ENCODE peak calls at places on chromosome 15, in seven cellular contexts. L is transverse colon; J is substantia nigra; B is lung; M is psoas muscle; S is neural progenitor cell; E is CD4-positive, alpha-beta T cell. O is an unnamed sample.

GRCh38 chr15:25690673-25691543 is 172.2 kb downstream of the ATP10A start:
- DNase-seq in B (no peak), L (no peak), S (no peak), E (no peak), J (no peak), M (no peak), O (no peak)

GRCh38 chr15:67807141-67807540 is 18.2 kb upstream of the SKOR1 start:
- DNase-seq in S (no peak), M (no peak), J (no peak), L (no peak), B (no peak), E (no peak), O (no peak)

GRCh38 chr15:96274698-96275097 is 55.8 kb upstream of the NR2F2 start:
- DNase-seq in M (no peak), L (no peak), B (no peak), E (no peak), S (no peak), J (no peak), O (no peak)

GRCh38 chr15:47542312-47543094 is 174.8 kb upstream of the SEMA6D start:
- DNase-seq in E (no peak), J (no peak), L (no peak), M (no peak), B (no peak), S (no peak), O (no peak)

GRCh38 chr15:97026781-97027180 is 696.3 kb downstream of the NR2F2 start:
- DNase-seq in J (no peak), E (no peak), S (no peak), M (no peak), L (no peak), B (no peak), O (peak)

GRCh38 chr15:69997701-69998273 is 99.9 kb downstream of the TLE3 start:
- DNase-seq in S (no peak), J (peak), M (peak), L (peak), B (peak), E (no peak), O (no peak)

GRCh38 chr15:81516012-81516411 is 142.0 kb upstream of the TMC3 start:
- DNase-seq in J (no peak), B (no peak), E (no peak), S (no peak), L (no peak), M (no peak), O (no peak)

GRCh38 chr15:89863918-89864317 is 29.9 kb downstream of the AP3S2 start:
- DNase-seq in L (no peak), S (no peak), J (no peak), M (no peak), B (no peak), E (no peak), O (no peak)

DNA sequence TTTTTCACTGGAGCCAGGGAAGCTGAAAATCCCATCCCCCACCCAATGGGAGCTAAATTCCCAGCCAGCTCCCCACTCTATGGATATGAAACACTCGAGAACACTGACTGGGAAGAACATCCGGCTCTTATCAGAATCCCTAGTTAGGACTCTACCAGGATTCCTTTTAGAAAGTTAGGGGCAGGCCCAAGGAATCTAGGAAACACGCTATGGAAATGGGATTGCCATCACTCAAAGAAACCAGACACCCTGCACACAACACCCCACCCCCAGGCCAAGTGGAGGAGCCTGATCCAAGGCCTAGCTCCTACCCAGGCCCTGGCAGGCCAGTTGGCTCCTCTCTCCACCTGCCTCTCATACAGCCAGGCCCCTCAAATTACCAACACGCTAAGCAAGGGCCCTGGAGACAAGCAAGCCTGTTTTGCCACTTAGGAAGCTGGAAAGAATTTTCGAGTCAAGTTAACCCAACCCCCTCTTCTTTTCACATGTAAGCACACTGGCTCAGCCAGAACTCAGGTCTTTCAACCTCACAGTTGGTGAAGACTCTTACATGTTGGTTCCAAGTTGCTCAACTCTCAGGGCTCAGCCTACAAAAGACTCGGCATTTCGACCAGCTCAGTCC is 75.5 kb downstream of the RBPMS2 start:
- DNase-seq in L (no peak), B (peak), J (peak), M (peak), S (peak), E (no peak), O (peak)
- H3K27ac ChIP-seq in L (peak), B (peak), J (peak), M (peak), S (peak), E (no peak), O (peak)

GRCh38 chr15:98785408-98785795 is 137.1 kb downstream of the IGF1R start:
- DNase-seq in S (no peak), B (no peak), E (no peak), J (no peak), L (no peak), M (no peak), O (no peak)

GRCh38 chr15:98787190-98787589 is 138.9 kb downstream of the IGF1R start:
- DNase-seq in S (no peak), B (no peak), L (no peak), M (no peak), J (no peak), E (no peak), O (no peak)

GRCh38 chr15:98787936-98788757 is 139.8 kb downstream of the IGF1R start:
- DNase-seq in L (peak), E (no peak), M (no peak), B (no peak), J (no peak), S (peak), O (peak)

GRCh38 chr15:98786706-98787105 is 138.4 kb downstream of the IGF1R start:
- DNase-seq in J (no peak), B (no peak), L (no peak), M (no peak), S (no peak), E (no peak), O (no peak)

GRCh38 chr15:98785796-98786581 is 137.7 kb downstream of the IGF1R start:
- DNase-seq in M (no peak), J (no peak), L (peak), E (no peak), S (peak), B (no peak), O (peak)
- H3K27ac ChIP-seq in M (no peak), J (no peak), L (peak), E (no peak), S (peak), B (no peak), O (no peak)

GRCh38 chr15:41957021-41957897 is 15.1 kb downstream of the EHD4 start:
- DNase-seq in M (no peak), L (no peak), E (no peak), S (no peak), J (no peak), B (no peak), O (no peak)

GRCh38 chr15:41965441-41966413 is 6.6 kb downstream of the EHD4 start:
- DNase-seq in E (no peak), S (no peak), B (no peak), J (no peak), L (peak), M (no peak), O (peak)

GRCh38 chr15:41961803-41962202 is 10.6 kb downstream of the EHD4 start:
- DNase-seq in E (no peak), L (no peak), J (no peak), M (no peak), S (no peak), B (no peak), O (no peak)

GRCh38 chr15:41958002-41958420 is 14.3 kb downstream of the EHD4 start:
- DNase-seq in M (no peak), L (no peak), B (no peak), E (no peak), S (no peak), J (no peak), O (no peak)

GRCh38 chr15:41961014-41961518 is 11.3 kb downstream of the EHD4 start:
- DNase-seq in L (no peak), E (no peak), J (no peak), M (no peak), B (no peak), S (no peak), O (no peak)
- H3K27ac ChIP-seq in L (peak), E (no peak), J (no peak), M (no peak), B (peak), S (no peak), O (no peak)

DNA sequence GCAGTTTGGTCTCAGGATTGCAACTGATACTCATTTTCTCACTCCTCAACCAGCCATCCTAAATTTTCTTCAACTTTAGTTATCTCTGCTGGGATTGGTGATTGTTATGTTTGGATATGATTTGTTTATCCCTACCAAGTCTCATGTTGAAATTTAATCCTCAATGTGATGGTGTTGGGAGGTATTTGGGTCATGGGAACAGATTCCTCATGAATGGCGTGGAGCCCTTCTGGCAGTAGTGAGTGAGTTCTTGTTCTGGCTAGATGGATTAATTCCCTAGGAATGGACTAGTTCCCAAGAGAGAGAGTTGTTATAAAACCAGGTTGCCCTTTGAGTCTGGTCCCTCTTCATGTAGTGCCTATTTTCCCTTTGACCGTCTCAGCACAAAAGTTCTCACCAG is 399.9 kb downstream of the SQOR start:
- DNase-seq in M (no peak), B (no peak), S (no peak), L (no peak), J (no peak), E (no peak), O (no peak)
- H3K27ac ChIP-seq in M (no peak), B (no peak), S (no peak), L (no peak), J (no peak), E (no peak), O (no peak)

O was measured in mesendoderm.